ENCODE peak calls at places on chromosomes 5 and 9, in seven cellular contexts. Y is cardiac fibroblast, I is astrocyte of the cerebellum, C is lower lobe of right lung, J is psoas muscle, X is IMR-90, E is fibroblast of mammary gland. F is an unnamed sample.

GRCh38 chr9:111566234-111566633 is 33.2 kb downstream of the PTGR1 start:
- DNase-seq in Y (peak; percentile 45), I (no peak), C (no peak), J (no peak), E (peak; percentile 39), X (no peak), F (no peak)

GRCh38 chr9:75855509-75855908 is 35.0 kb upstream of the PCSK5 start:
- DNase-seq in X (peak; percentile 4), C (no peak), Y (peak; percentile 5), E (peak; percentile 35), J (no peak), I (peak; percentile 18), F (no peak)

GRCh38 chr5:39161578-39161977 is 57.8 kb downstream of the FYB1 start:
- DNase-seq in I (no peak), Y (no peak), C (no peak), X (no peak), E (no peak), J (no peak), F (no peak)

GRCh38 chr5:139481580-139482049 is 943 bp downstream of the STING1 start:
- DNase-seq in C (peak; percentile 70), J (peak; percentile 63), Y (peak; percentile 67), X (peak; percentile 34), E (peak; percentile 34), I (no peak), F (no peak)

GRCh38 chr5:80210014-80210413 is 45.8 kb downstream of the SERINC5 start:
- DNase-seq in J (no peak), I (no peak), X (no peak), Y (no peak), C (no peak), E (no peak), F (no peak)

GRCh38 chr9:89359018-89359417 is 40.7 kb downstream of the SECISBP2 start:
- DNase-seq in E (no peak), X (no peak), J (peak; percentile 75), C (no peak), I (no peak), Y (no peak), F (no peak)

GRCh38 chr9:137416563-137417151 is 6.3 kb downstream of the EXD3 start:
- DNase-seq in C (peak; percentile 48), I (no peak), Y (no peak), E (no peak), J (peak; percentile 54), X (no peak), F (no peak)

GRCh38 chr5:133731951-133732350 is 119.6 kb upstream of the FSTL4 start:
- DNase-seq in I (no peak), E (no peak), J (no peak), X (no peak), C (no peak), Y (no peak), F (no peak)

GRCh38 chr5:105836906-105837305 is 1833.8 kb downstream of the EFNA5 start:
- DNase-seq in J (no peak), C (no peak), Y (no peak), X (no peak), I (no peak), E (peak; percentile 17), F (no peak)

GRCh38 chr5:96816430-96816939 is 8.7 kb upstream of the ERAP1 start:
- DNase-seq in C (no peak), X (no peak), E (no peak), I (no peak), Y (no peak), J (no peak), F (no peak)

GRCh38 chr9:2023532-2023931 is 8.4 kb downstream of the SMARCA2 start:
- DNase-seq in C (no peak), Y (no peak), J (no peak), E (no peak), X (no peak), I (no peak), F (no peak)

GRCh38 chr9:92971121-92971520 is 23.8 kb downstream of the FGD3 start:
- DNase-seq in Y (no peak), I (no peak), X (no peak), J (no peak), C (no peak), E (no peak), F (no peak)

DNA sequence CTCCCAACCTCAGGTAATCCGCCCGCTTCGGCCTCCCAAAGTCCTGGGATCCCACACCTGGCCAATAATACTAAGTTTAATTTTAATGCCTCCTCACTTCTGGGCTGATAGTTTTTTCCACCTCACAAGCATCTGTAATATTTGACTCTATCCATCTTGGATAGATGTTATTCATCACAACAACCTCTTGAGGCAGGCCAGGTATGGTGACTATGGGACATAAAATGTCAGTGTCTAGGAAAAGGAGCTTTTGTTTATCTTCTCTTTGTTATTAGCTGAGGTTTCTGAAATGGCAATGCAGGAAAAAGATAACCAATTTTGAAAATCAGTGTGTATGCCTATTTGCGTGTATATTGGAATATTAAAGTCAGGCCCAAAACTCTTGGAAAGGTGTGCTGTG is 1.2 kb upstream of the CCDC69 start:
- DNase-seq in Y (no peak), C (no peak), J (no peak), E (no peak), X (no peak), I (no peak), F (no peak)
- TF ChIP-seq CTCF in Y (no peak), C (no peak), J (no peak), E (no peak), X (no peak), I (no peak), F (no peak)

GRCh38 chr5:59660737-59661136 is 232.8 kb downstream of the PDE4D start:
- DNase-seq in X (peak; percentile 2), C (no peak), Y (peak; percentile 53), I (no peak), E (peak; percentile 47), J (no peak), F (no peak)
- TF ChIP-seq CTCF in X (peak; percentile 27), C (peak; percentile 19), Y (peak; percentile 40), I (peak; percentile 38), E (peak; percentile 53), J (peak; percentile 46), F (peak; percentile 34)

GRCh38 chr9:78122631-78123030 is 91.0 kb upstream of the GNAQ start:
- DNase-seq in C (no peak), Y (no peak), X (no peak), I (no peak), E (peak; percentile 40), J (no peak), F (no peak)

GRCh38 chr9:78123808-78124207 is 92.2 kb upstream of the GNAQ start:
- DNase-seq in C (no peak), J (no peak), Y (no peak), I (no peak), E (no peak), X (no peak), F (no peak)

GRCh38 chr9:78118742-78119473 is 87.3 kb upstream of the GNAQ start:
- DNase-seq in C (no peak), J (no peak), I (no peak), X (peak; percentile 20), Y (peak; percentile 58), E (peak; percentile 56), F (peak; percentile 41)

DNA sequence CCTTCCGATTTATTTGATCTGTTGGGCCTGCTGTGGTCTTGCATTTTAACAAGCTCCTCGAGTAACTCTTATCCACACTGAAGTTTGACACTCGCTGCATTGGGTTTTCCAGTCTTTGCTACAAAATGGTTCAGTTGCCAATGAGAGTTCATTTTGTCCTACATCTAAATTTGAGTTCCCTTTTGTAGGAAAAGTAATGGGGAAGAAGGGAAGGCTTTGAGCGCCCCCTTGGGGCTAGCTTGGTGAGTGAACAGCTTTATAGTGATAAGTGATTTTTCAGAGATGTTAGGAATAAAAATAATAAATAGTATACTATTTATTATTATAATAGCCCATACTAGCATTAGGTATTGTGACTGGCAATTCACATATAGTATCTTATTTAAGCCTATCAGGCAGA is 89.9 kb upstream of the GNAQ start:
- DNase-seq in X (peak; percentile 58), E (peak; percentile 66), I (peak; percentile 41), C (peak; percentile 83), J (peak; percentile 60), Y (peak; percentile 76), F (no peak)
- TF ChIP-seq CTCF in X (peak; percentile 79), E (peak; percentile 78), I (peak; percentile 78), C (peak; percentile 78), J (peak; percentile 47), Y (peak; percentile 76), F (peak; percentile 52)

GRCh38 chr5:77086611-77087483 is at the start of gene ZBED3:
- DNase-seq in X (peak; percentile 74), J (peak; percentile 80), E (peak; percentile 85), C (peak; percentile 86), I (peak; percentile 76), Y (peak; percentile 83), F (no peak)
- TF ChIP-seq CTCF in X (no peak), J (no peak), E (peak; percentile 9), C (no peak), I (no peak), Y (no peak), F (peak; percentile 15)

GRCh38 chr9:82492274-82492673 is 503.7 kb downstream of the SPATA31D1 start:
- DNase-seq in C (no peak), E (no peak), X (no peak), J (no peak), I (no peak), Y (no peak), F (no peak)
- TF ChIP-seq CTCF in C (no peak), E (no peak), X (peak; percentile 5), J (no peak), I (no peak), Y (no peak), F (no peak)

GRCh38 chr5:103829585-103829984 is 267.0 kb upstream of the NUDT12 start:
- DNase-seq in X (no peak), I (no peak), Y (no peak), E (no peak), J (no peak), C (no peak), F (no peak)
- TF ChIP-seq CTCF in X (peak; percentile 35), I (peak; percentile 23), Y (peak; percentile 12), E (peak; percentile 28), J (no peak), C (no peak), F (no peak)

DNA sequence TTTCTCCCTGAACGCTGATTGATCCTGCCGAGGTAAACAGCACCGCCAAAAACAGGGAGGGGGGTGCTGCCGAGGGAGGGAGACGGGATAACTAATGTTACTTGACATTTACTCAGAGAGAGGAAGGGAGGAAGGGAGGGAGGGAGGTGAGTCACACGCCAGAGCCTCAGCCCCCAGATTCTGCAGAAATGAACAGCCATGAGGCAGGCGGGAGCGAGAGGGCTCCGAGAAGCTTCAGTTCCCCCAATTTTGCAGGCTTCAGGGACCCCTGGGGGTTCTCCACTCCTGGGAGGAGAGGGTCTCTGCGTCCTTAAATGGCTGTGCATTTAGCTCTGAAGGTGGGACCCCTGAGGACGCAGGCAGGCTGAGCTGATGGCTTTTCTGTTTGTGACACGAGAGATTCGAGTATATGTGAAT is 59.1 kb upstream of the IER5L start:
- DNase-seq in E (peak; percentile 71), X (peak; percentile 65), C (peak; percentile 25), Y (peak; percentile 70), J (peak; percentile 23), I (no peak), F (no peak)
- TF ChIP-seq CTCF in E (no peak), X (no peak), C (no peak), Y (no peak), J (no peak), I (no peak), F (no peak)

F was measured in AG04449.